ENCODE peak calls at places on chromosome 1, in five cellular contexts. One of them, this sample, is unnamed.

GRCh38 chr1:30609336-30610280 is 113.8 kb downstream of the MATN1 start:
- DNase-seq in K562: no peak
- DNase-seq in H1: peak
- DNase-seq in transverse colon: no peak
- DNase-seq in A549: no peak
- DNase-seq in this sample: no peak

GRCh38 chr1:1540015-1540816 is at the start of gene TMEM240:
- DNase-seq in A549: no peak
- DNase-seq in H1: peak
- DNase-seq in K562: no peak
- DNase-seq in transverse colon: peak
- DNase-seq in this sample: peak

GRCh38 chr1:192805832-192806323 is 3.0 kb upstream of the RGS2 start:
- DNase-seq in H1: no peak
- DNase-seq in A549: peak
- DNase-seq in K562: peak
- DNase-seq in transverse colon: no peak
- DNase-seq in this sample: no peak

GRCh38 chr1:5267603-5268235 is 613.3 kb downstream of the AJAP1 start:
- DNase-seq in transverse colon: no peak
- DNase-seq in H1: peak
- DNase-seq in K562: no peak
- DNase-seq in A549: no peak
- DNase-seq in this sample: no peak

GRCh38 chr1:1925437-1926345 is 6.6 kb upstream of the TMEM52 start:
- DNase-seq in transverse colon: peak
- DNase-seq in A549: no peak
- DNase-seq in H1: no peak
- DNase-seq in K562: no peak
- DNase-seq in this sample: no peak

GRCh38 chr1:8358241-8358896 is 40.5 kb downstream of the SLC45A1 start:
- DNase-seq in H1: no peak
- DNase-seq in transverse colon: no peak
- DNase-seq in A549: no peak
- DNase-seq in K562: no peak
- DNase-seq in this sample: no peak

GRCh38 chr1:167197692-167198091 is 23.0 kb upstream of the POU2F1 start:
- DNase-seq in H1: no peak
- DNase-seq in transverse colon: no peak
- DNase-seq in K562: no peak
- DNase-seq in A549: no peak
- DNase-seq in this sample: no peak

GRCh38 chr1:29282924-29283803 is 46.8 kb downstream of the PTPRU start:
- DNase-seq in A549: peak
- DNase-seq in H1: peak
- DNase-seq in transverse colon: peak
- DNase-seq in K562: peak
- DNase-seq in this sample: peak

GRCh38 chr1:165887877-165888551 is 60.6 kb downstream of the UCK2 start:
- DNase-seq in transverse colon: peak
- DNase-seq in A549: no peak
- DNase-seq in H1: no peak
- DNase-seq in K562: no peak
- DNase-seq in this sample: no peak

GRCh38 chr1:175178056-175178455 is 14.5 kb downstream of the KIAA0040 start:
- DNase-seq in transverse colon: no peak
- DNase-seq in K562: no peak
- DNase-seq in H1: no peak
- DNase-seq in A549: no peak
- DNase-seq in this sample: no peak

DNA sequence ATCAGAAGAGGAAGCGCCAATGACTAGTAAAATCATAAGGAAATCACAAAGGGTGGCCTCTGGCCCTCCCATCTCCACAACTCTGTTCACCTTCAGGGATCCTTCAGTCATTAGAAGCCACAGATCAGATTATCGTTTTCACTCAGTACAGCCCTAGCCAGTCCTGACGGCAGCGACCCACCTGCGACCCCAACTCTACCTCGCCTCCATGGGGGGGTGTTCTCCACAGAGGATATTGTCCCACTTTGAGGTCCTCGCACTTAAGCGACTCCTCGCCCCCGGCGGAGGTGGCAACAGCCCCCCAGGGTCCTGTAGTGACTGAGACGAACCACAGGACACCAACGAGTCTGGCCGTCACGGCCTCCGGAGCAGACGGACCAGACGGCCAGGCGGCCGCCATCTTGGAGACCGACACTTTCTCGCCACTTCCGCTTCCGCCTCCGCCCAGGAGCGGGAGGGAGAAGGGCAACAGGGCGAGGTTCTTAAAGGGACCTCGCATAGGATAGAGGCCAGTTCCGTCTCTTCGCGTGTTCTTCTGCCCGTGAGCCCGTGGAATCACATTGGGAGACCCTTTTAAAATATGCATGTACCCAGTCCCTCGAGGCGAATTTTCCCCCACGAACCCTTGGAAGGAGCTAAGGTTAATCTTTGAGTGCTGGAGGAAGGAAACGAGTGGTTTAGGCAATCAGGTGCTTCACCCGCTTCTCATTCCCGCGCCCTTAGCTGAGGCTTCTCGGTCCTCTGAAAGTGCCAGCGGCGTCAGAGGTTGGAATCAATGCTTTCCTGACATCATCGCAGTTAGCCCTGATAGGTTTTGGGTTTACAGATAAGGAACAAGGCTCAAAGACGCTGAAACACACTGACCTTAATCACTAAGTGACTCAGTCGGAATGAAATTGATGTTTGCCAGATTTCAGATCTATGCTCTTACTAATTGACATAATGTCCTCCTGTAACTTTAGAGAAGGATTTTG is at the start of gene TM2D1:
- DNase-seq in A549: peak
- DNase-seq in H1: peak
- DNase-seq in transverse colon: peak
- DNase-seq in K562: peak
- DNase-seq in this sample: peak
- TF ChIP-seq EP300 in A549: no peak
- TF ChIP-seq EP300 in H1: no peak
- TF ChIP-seq EP300 in transverse colon: no peak
- TF ChIP-seq EP300 in K562: peak
- TF ChIP-seq EP300 in this sample: no peak

GRCh38 chr1:169690489-169690888 is 20.9 kb downstream of the SELL start:
- DNase-seq in A549: no peak
- DNase-seq in K562: no peak
- DNase-seq in transverse colon: no peak
- DNase-seq in H1: no peak
- DNase-seq in this sample: no peak

GRCh38 chr1:169696273-169697100 is 14.9 kb downstream of the SELL start:
- DNase-seq in A549: no peak
- DNase-seq in transverse colon: no peak
- DNase-seq in H1: no peak
- DNase-seq in K562: no peak
- DNase-seq in this sample: no peak

GRCh38 chr1:169689395-169689794 is 22.0 kb downstream of the SELL start:
- DNase-seq in K562: no peak
- DNase-seq in transverse colon: no peak
- DNase-seq in A549: no peak
- DNase-seq in H1: no peak
- DNase-seq in this sample: no peak

GRCh38 chr1:169694304-169694703 is 17.1 kb downstream of the SELL start:
- DNase-seq in K562: no peak
- DNase-seq in H1: no peak
- DNase-seq in A549: no peak
- DNase-seq in transverse colon: no peak
- DNase-seq in this sample: no peak

GRCh38 chr1:169692766-169693460 is 18.5 kb downstream of the SELL start:
- DNase-seq in transverse colon: no peak
- DNase-seq in A549: no peak
- DNase-seq in H1: no peak
- DNase-seq in K562: no peak
- DNase-seq in this sample: no peak
- H3K27ac ChIP-seq in transverse colon: no peak
- H3K27ac ChIP-seq in A549: no peak
- H3K27ac ChIP-seq in H1: no peak
- H3K27ac ChIP-seq in K562: no peak
- H3K27ac ChIP-seq in this sample: no peak

GRCh38 chr1:155934097-155934932 is at the start of gene KHDC4:
- DNase-seq in H1: peak
- DNase-seq in K562: peak
- DNase-seq in A549: peak
- DNase-seq in transverse colon: peak
- DNase-seq in this sample: peak
- TF ChIP-seq CTCF in H1: no peak
- TF ChIP-seq CTCF in K562: peak
- TF ChIP-seq CTCF in A549: no peak
- TF ChIP-seq CTCF in transverse colon: no peak
- TF ChIP-seq CTCF in this sample: peak

GRCh38 chr1:115182012-115182715 is 92.9 kb upstream of the TSPAN2 start:
- DNase-seq in H1: no peak
- DNase-seq in K562: no peak
- DNase-seq in A549: no peak
- DNase-seq in transverse colon: no peak
- DNase-seq in this sample: no peak

GRCh38 chr1:115183158-115183557 is 93.9 kb upstream of the TSPAN2 start:
- DNase-seq in transverse colon: no peak
- DNase-seq in A549: no peak
- DNase-seq in K562: no peak
- DNase-seq in H1: peak
- DNase-seq in this sample: no peak

GRCh38 chr1:115175596-115175995 is 86.3 kb upstream of the TSPAN2 start:
- DNase-seq in A549: no peak
- DNase-seq in K562: no peak
- DNase-seq in transverse colon: no peak
- DNase-seq in H1: no peak
- DNase-seq in this sample: no peak

GRCh38 chr1:115176189-115176588 is 86.9 kb upstream of the TSPAN2 start:
- DNase-seq in H1: no peak
- DNase-seq in K562: no peak
- DNase-seq in A549: no peak
- DNase-seq in transverse colon: no peak
- DNase-seq in this sample: no peak

DNA sequence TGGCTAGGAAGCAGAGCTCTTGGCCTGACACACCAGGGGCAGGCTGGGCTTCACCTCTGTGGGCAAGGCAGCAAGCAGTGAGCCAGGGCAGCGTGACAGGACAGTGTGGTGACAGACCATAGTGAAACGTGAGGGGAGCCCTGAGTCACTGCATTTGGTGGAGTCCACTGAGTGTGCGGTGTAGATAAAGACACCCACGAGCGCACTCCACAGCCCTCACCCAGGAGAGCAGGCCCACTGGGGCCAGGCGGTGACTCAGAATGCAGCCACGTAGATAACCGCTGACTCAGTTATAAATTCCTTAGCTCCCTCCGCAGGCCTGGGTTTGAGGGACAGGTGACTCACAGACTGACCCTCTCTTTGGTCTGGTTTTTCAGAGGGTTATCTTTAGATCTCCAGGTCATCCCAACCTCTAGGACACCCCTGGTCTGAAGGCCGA is 90.1 kb upstream of the TSPAN2 start:
- DNase-seq in A549: peak
- DNase-seq in K562: peak
- DNase-seq in transverse colon: no peak
- DNase-seq in H1: no peak
- DNase-seq in this sample: no peak
- TF ChIP-seq EP300 in A549: peak
- TF ChIP-seq EP300 in K562: peak
- TF ChIP-seq EP300 in transverse colon: no peak
- TF ChIP-seq EP300 in H1: no peak
- TF ChIP-seq EP300 in this sample: no peak

GRCh38 chr1:161182214-161182613 is 4.9 kb upstream of the B4GALT3 start:
- DNase-seq in transverse colon: no peak
- DNase-seq in K562: peak
- DNase-seq in A549: no peak
- DNase-seq in H1: no peak
- DNase-seq in this sample: no peak
- H3K27ac ChIP-seq in transverse colon: peak
- H3K27ac ChIP-seq in K562: peak
- H3K27ac ChIP-seq in A549: peak
- H3K27ac ChIP-seq in H1: no peak
- H3K27ac ChIP-seq in this sample: no peak

GRCh38 chr1:82515650-82516049 is 714.9 kb downstream of the ADGRL2 start:
- DNase-seq in transverse colon: no peak
- DNase-seq in A549: no peak
- DNase-seq in H1: no peak
- DNase-seq in K562: no peak
- DNase-seq in this sample: no peak

DNA sequence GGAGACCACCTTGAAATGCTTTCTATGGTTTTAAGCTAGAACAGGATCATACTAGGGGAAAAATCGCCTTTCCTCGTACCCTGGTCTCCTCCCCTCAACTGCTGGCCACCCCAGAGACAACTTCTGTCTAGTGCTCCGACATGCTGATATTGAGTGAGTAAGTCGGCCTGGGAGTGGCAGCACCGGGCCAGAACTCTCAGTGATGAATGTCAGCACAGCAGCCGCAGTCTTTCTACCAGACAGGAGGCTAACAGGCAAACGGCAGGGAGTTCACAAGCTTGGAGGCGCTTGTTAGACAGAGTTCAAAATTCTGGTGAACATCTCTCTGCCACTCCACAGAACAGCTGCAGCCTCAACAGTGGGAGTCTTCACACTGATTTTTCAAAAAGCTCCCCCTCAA is 716.9 kb downstream of the ADGRL2 start:
- DNase-seq in A549: no peak
- DNase-seq in K562: no peak
- DNase-seq in transverse colon: no peak
- DNase-seq in H1: no peak
- DNase-seq in this sample: peak
- TF ChIP-seq CTCF in A549: no peak
- TF ChIP-seq CTCF in K562: no peak
- TF ChIP-seq CTCF in transverse colon: no peak
- TF ChIP-seq CTCF in H1: no peak
- TF ChIP-seq CTCF in this sample: no peak

GRCh38 chr1:198530964-198531363 is 9.5 kb downstream of the ATP6V1G3 start:
- DNase-seq in H1: no peak
- DNase-seq in K562: no peak
- DNase-seq in transverse colon: no peak
- DNase-seq in A549: no peak
- DNase-seq in this sample: no peak
- TF ChIP-seq EP300 in H1: no peak
- TF ChIP-seq EP300 in K562: no peak
- TF ChIP-seq EP300 in transverse colon: no peak
- TF ChIP-seq EP300 in A549: no peak
- TF ChIP-seq EP300 in this sample: no peak

DNA sequence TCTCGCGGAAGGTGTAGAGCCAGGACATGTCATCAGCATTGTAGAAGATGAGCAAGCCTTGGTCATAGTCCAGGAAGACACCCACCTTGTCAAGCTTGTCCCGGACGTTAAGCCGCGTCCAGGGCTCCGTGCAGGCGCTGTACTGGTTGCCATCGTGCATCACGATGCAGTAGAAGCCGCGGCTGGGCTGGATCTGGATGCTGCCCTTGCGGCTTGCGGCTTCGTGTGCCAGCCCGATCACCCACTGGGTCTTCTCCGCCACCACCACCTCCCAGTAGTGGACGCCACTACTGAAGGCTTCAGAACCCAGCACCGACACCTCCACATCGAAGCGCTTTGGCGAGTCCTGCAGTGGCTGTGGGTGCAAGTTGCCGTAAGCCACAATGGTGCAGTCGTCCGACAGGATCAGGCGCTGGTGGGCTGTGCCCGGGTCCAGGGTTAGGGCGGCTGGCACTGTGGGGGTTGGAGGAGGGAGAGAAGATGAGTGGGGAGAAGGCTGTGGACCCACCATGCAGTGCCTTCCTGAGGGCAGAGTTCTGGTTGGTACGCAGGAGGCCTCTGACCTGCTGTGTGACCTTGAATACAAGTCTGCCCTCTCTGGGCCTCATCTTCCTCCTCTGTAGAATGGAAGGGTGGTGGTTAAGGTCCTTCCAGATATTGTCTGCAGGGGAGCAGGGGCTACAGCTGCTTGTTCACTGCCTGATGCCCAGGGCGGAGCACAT is 34.4 kb downstream of the TRIM62 start:
- DNase-seq in A549: no peak
- DNase-seq in transverse colon: no peak
- DNase-seq in K562: no peak
- DNase-seq in H1: no peak
- DNase-seq in this sample: no peak
- H3K27ac ChIP-seq in A549: no peak
- H3K27ac ChIP-seq in transverse colon: no peak
- H3K27ac ChIP-seq in K562: no peak
- H3K27ac ChIP-seq in H1: no peak
- H3K27ac ChIP-seq in this sample: no peak

This sample was measured in ovary.